ENCODE peak calls at places on chromosome 21, in six cellular contexts. M, Z, E, Q, U and G are unnamed samples.

GRCh38 chr21:41615613-41616012 is 107.7 kb upstream of the TMPRSS2 start:
- DNase-seq in U (no peak), E (no peak), Q (no peak), M (no peak), Z (no peak), G (peak)

GRCh38 chr21:28111151-28111619 is 881.5 kb downstream of the LTN1 start:
- DNase-seq in E (peak), U (no peak), M (no peak), Z (peak), Q (no peak), G (peak)

GRCh38 chr21:33732038-33732437 is 89.7 kb downstream of the ITSN1 start:
- DNase-seq in E (no peak), U (no peak), Z (no peak), Q (no peak), M (no peak), G (no peak)

GRCh38 chr21:15212214-15212613 is 147.4 kb upstream of the NRIP1 start:
- DNase-seq in E (no peak), Z (no peak), Q (no peak), U (no peak), M (no peak), G (no peak)

GRCh38 chr21:33801424-33802405 is 113.9 kb downstream of the ATP5PO start:
- DNase-seq in Q (no peak), M (no peak), Z (no peak), E (peak), U (peak), G (peak)

GRCh38 chr21:29170935-29171334 is 40.5 kb downstream of the MAP3K7CL start:
- DNase-seq in U (no peak), E (no peak), Q (no peak), M (no peak), Z (no peak), G (no peak)

GRCh38 chr21:33680870-33681269 is 38.6 kb downstream of the ITSN1 start:
- DNase-seq in M (no peak), U (peak), E (no peak), Q (no peak), Z (no peak), G (no peak)

GRCh38 chr21:41602511-41602910 is 94.6 kb upstream of the TMPRSS2 start:
- DNase-seq in Z (no peak), M (no peak), E (no peak), Q (peak), U (no peak), G (no peak)

GRCh38 chr21:41472769-41473548 is 35.0 kb downstream of the TMPRSS2 start:
- DNase-seq in Z (no peak), U (no peak), Q (no peak), M (no peak), E (no peak), G (no peak)

GRCh38 chr21:29939859-29940245 is at the start of gene GRIK1:
- DNase-seq in E (peak), Z (no peak), M (peak), Q (peak), U (no peak), G (no peak)

GRCh38 chr21:33761104-33762036 is 119.1 kb downstream of the ITSN1 start:
- DNase-seq in M (peak), Z (no peak), Q (no peak), E (peak), U (peak), G (peak)

GRCh38 chr21:18153063-18153462 is 91.6 kb upstream of the CHODL start:
- DNase-seq in Z (no peak), U (peak), E (no peak), M (no peak), Q (no peak), G (no peak)

GRCh38 chr21:28078126-28078525 is 914.6 kb downstream of the LTN1 start:
- DNase-seq in M (no peak), U (no peak), Z (no peak), E (no peak), Q (no peak), G (no peak)

GRCh38 chr21:45253633-45254556 is 33.8 kb downstream of the POFUT2 start:
- DNase-seq in Z (no peak), M (no peak), Q (no peak), U (no peak), E (no peak), G (no peak)
- H3K4me3 ChIP-seq in Z (no peak), M (no peak), Q (no peak), U (no peak), E (no peak), G (no peak)

DNA sequence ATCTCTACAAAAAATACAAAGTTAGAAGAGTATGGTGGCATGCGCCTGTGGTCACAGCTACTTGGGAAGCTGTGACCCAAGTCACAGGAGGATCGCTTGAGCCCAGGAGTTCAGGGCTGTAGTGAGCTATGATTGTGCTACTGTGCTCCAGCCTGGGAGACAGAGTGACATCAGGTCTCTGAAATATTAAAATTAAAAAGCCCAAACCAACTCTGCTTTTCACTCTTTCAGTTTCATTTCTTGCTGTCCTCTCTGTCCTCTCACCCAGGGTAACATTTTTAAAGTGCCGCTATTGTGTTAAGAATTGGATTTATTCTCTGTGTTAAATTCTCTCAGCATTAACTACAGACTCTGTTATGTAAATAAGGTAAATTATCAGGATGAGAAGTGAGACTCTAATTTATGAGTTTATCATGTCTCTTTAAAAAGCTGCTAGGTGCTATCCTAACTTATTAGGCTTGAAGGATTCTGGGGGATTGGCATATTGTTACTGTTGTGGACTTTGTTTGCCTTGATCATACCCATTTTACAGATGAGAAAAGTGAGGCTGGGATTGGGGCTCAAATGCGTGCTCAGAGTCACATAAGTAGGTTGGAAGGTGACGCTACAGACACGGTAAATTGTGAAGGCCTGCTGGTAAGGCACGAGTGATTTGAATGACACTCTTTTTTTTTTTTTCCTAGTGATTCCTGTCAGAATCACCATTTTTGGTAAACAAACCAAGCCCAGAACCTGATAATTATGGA is 46.5 kb downstream of the B3GALT5 start:
- DNase-seq in M (no peak), U (peak), Q (peak), E (no peak), Z (no peak), G (no peak)
- TF ChIP-seq CTCF in M (no peak), U (no peak), Q (no peak), E (no peak), Z (no peak), G (no peak)

GRCh38 chr21:35036521-35037383 is 12.3 kb downstream of the RUNX1 start:
- DNase-seq in Q (peak), U (no peak), Z (no peak), M (no peak), E (no peak), G (no peak)
- H3K4me3 ChIP-seq in Q (no peak), U (no peak), Z (no peak), M (no peak), E (no peak), G (no peak)

GRCh38 chr21:42833439-42833815 is 45.9 kb downstream of the WDR4 start:
- DNase-seq in Z (no peak), E (peak), U (peak), M (peak), Q (peak), G (peak)
- TF ChIP-seq CTCF in Z (no peak), E (no peak), U (peak), M (peak), Q (no peak), G (no peak)

DNA sequence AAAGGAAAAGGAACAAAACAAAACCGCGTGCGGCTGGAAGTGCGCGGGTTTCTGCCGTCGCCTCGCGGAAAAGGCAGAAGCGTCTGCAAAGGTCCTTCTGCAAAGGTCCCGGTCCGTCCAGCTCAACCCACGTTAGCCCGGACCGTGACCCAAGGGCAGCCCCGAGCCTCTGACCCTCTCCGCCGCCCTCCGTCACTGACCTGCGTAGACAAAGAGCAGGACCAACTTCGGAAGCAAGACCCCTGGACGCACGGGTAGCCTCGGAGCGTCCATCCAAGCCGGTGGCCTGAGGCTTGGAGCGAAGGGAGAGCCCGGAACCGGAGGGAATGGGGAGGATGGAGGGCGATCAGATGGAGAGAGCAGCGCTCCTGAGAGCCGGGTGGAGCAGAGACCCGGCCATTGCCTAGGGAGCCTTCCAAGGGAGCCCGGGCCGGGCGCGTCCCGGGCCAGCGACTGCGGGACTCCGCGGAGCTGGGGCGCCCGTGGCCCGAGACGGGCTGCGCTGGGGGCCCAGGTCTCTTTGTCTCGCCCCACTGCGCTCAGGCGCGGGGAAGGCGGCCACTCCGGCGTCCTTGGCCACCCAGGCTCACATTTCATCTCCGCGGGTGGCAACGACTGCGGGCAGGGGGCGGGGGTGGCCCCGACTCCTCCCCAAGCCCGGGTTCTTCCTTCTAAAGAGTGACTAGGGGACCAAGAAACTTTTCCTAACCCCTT is at the start of gene CYYR1:
- DNase-seq in Q (peak), E (peak), M (no peak), Z (peak), U (no peak), G (no peak)
- H3K4me3 ChIP-seq in Q (peak), E (peak), M (no peak), Z (peak), U (no peak), G (peak)

GRCh38 chr21:37563641-37564340 is 197.2 kb downstream of the DYRK1A start:
- DNase-seq in U (peak), M (peak), Z (peak), Q (peak), E (peak), G (peak)
- TF ChIP-seq CTCF in U (peak), M (peak), Z (peak), Q (no peak), E (peak), G (peak)

DNA sequence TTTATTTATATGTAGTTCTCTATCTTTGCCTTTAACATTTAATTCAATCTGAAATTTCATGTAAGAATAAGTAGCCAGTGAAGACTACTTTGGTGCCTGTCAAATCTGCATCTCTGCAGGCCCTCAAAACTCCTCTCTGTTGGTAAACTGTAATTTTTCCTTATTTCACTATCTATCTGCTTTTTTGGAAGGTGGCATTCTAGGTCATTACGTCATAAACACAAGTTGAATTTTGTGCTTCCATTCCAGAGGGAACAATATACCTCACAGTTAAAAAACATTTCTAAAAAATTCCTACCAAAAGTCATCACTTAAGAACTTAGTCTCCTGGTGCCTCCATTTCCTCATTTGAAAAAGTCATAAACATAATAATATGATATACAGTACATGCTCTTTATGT is 176.0 kb downstream of the GABPA start:
- DNase-seq in Q (no peak), E (no peak), M (no peak), U (no peak), Z (no peak), G (no peak)
- H3K4me3 ChIP-seq in Q (no peak), E (no peak), M (no peak), U (no peak), Z (no peak), G (no peak)

DNA sequence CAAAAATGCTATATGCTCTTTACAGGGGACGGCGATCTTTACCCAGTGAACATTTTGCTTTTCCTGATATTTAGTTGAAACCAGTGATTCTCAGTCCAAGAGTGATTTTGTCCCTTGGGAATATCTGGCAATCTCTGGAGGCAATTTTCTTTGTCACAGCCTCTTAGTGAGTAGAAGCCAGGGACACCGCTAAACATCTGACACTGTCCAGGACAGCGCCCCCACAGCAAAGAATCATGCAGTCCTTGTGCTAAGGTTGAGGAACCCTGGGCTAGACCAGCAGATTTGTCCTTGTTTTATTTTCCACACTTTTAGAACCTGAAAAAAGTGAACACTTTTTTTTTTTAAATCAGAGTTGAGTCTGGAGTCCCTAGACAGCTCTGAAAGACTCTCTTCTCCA is 13.1 kb downstream of the EVA1C start:
- DNase-seq in U (no peak), E (no peak), Q (no peak), M (no peak), Z (no peak), G (no peak)
- TF ChIP-seq CTCF in U (no peak), E (peak), Q (no peak), M (peak), Z (no peak), G (no peak)

DNA sequence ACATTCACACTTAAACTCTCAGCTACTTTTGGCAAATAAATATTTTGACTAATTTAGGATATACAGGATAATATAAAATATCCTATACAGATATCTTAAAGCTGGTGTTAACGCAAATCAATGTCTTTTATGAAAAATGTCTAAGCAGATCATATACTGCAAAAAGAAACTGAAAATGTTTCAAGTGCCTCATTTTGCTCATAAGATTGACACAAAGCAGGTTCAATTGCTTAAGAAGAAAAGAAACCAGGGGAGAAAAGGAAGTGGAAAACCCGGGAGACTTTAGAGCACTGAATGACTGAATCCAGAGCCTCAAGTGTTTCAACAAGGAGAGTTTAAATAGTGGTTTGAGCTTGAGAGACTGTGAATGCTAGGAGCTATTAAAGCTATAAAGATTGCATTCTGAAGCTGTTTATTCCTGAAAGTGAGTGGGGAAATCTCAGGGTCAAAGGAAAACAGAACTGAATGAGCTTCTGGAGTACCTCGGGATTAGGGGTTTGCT is 1943.0 kb downstream of the MRPL39 start:
- DNase-seq in M (no peak), Q (no peak), E (peak), Z (no peak), U (peak), G (no peak)
- H3K4me3 ChIP-seq in M (no peak), Q (no peak), E (no peak), Z (no peak), U (peak), G (no peak)